ENCODE peak calls at places on chromosome X, in seven cellular contexts. C is Caki2, E is SJSA1, Y is MCF 10A, T is NCI-H69, Q is psoas muscle, D is non-pigmented ciliary epithelial cell. V is an unnamed sample.

GRCh38 chrX:18360867-18361266 is 6.4 kb upstream of the SCML2 start:
- DNase-seq in D (no peak), T (no peak), Q (no peak), C (no peak), Y (peak; percentile 45), E (no peak), V (no peak)

GRCh38 chrX:82196866-82197265 is 995.0 kb downstream of the SH3BGRL start:
- DNase-seq in C (no peak), Q (no peak), T (no peak), E (no peak), Y (no peak), D (no peak), V (no peak)

GRCh38 chrX:7164174-7164573 is 16.2 kb upstream of the PUDP start:
- DNase-seq in T (no peak), Y (no peak), E (no peak), Q (no peak), D (no peak), C (no peak), V (no peak)

GRCh38 chrX:110162131-110162530 is 155.8 kb downstream of the AMMECR1 start:
- DNase-seq in E (no peak), Q (no peak), T (no peak), Y (no peak), D (no peak), C (no peak), V (no peak)

GRCh38 chrX:85569691-85570090 is 190.2 kb upstream of the POF1B start:
- DNase-seq in E (no peak), C (no peak), T (peak; percentile 40), D (no peak), Y (no peak), Q (no peak), V (no peak)

GRCh38 chrX:68794486-68794885 is 34.3 kb upstream of the EFNB1 start:
- DNase-seq in Y (no peak), E (no peak), Q (no peak), T (no peak), C (no peak), D (no peak), V (no peak)

GRCh38 chrX:16924631-16925239 is 21.7 kb upstream of the REPS2 start:
- DNase-seq in Y (no peak), E (no peak), D (no peak), C (no peak), Q (no peak), T (no peak), V (no peak)

GRCh38 chrX:72048515-72049455 is 82.9 kb downstream of the RTL5 start:
- DNase-seq in Y (no peak), D (no peak), E (no peak), C (no peak), Q (no peak), T (peak; percentile 2), V (no peak)

GRCh38 chrX:11739796-11740195 is 18.2 kb upstream of the MSL3 start:
- DNase-seq in E (no peak), Q (no peak), C (no peak), Y (no peak), D (no peak), T (no peak), V (no peak)

GRCh38 chrX:107355533-107355932 is 93.9 kb upstream of the FRMPD3 start:
- DNase-seq in C (no peak), Q (no peak), E (no peak), T (peak; percentile 89), D (no peak), Y (no peak), V (no peak)

GRCh38 chrX:55451990-55452824 is at the start of gene MAGEH1:
- DNase-seq in D (peak; percentile 32), T (peak; percentile 36), Q (peak; percentile 89), E (peak; percentile 67), Y (no peak), C (peak; percentile 71), V (no peak)

GRCh38 chrX:110847334-110847733 is 51.7 kb upstream of the CHRDL1 start:
- DNase-seq in Y (peak; percentile 79), Q (no peak), C (peak; percentile 36), E (peak; percentile 21), D (peak; percentile 24), T (peak; percentile 74), V (no peak)

GRCh38 chrX:153582896-153583295 is 16.0 kb downstream of the CCNQ start:
- DNase-seq in E (no peak), C (no peak), T (peak; percentile 59), Q (no peak), D (no peak), Y (no peak), V (no peak)

GRCh38 chrX:4484266-4484665 is 770.8 kb upstream of the PRKX start:
- DNase-seq in C (no peak), D (no peak), T (no peak), Y (no peak), E (no peak), Q (no peak), V (no peak)

V was measured in epithelial cell of proximal tubule.